ENCODE peak calls at places on chromosome 16, in nine cellular contexts. O is adipocyte; S is ACHN; M is activated CD4-positive, alpha-beta T cell treated with anti-CD3 and anti-CD28 coated beads for 1 hour; G is IMR-90; U is right cardiac atrium; P is hippocampal formation; R is T follicular helper cell; I is central memory CD4-positive, alpha-beta T cell. A is an unnamed sample.

GRCh38 chr16:57901480-57902069 is 69.4 kb downstream of the CNGB1 start:
- DNase-seq in S (no peak), O (no peak), P (no peak), R (no peak), U (no peak), M (no peak), G (no peak), I (no peak), A (no peak)

GRCh38 chr16:89396156-89396555 is 94.2 kb downstream of the ANKRD11 start:
- DNase-seq in I (no peak), M (no peak), U (no peak), R (no peak), P (no peak), G (no peak), O (no peak), S (no peak), A (no peak)

GRCh38 chr16:83482545-83483162 is 325.1 kb upstream of the HSBP1 start:
- DNase-seq in O (no peak), R (no peak), P (no peak), M (no peak), I (no peak), S (no peak), G (no peak), U (no peak), A (no peak)

GRCh38 chr16:84600343-84601229 is 17.3 kb downstream of the COTL1 start:
- DNase-seq in U (no peak), G (peak; percentile 43), S (no peak), I (peak; percentile 68), O (peak; percentile 24), R (no peak), M (no peak), P (no peak), A (no peak)

GRCh38 chr16:10616744-10617640 is 36.6 kb upstream of the EMP2 start:
- DNase-seq in O (peak; percentile 52), S (peak; percentile 82), I (no peak), P (no peak), R (no peak), U (peak; percentile 88), M (no peak), G (peak; percentile 29), A (peak; percentile 82)

GRCh38 chr16:56916571-56917403 is 15.2 kb upstream of the HERPUD1 start:
- DNase-seq in P (no peak), I (peak; percentile 29), M (no peak), G (no peak), U (no peak), S (no peak), R (no peak), O (no peak), A (peak; percentile 52)

GRCh38 chr16:53417011-53417410 is 17.3 kb upstream of the RBL2 start:
- DNase-seq in U (no peak), G (peak; percentile 4), M (no peak), I (no peak), P (no peak), O (peak; percentile 76), R (no peak), S (no peak), A (no peak)

GRCh38 chr16:77585852-77586251 is 136.5 kb upstream of the NUDT7 start:
- DNase-seq in G (peak; percentile 19), O (no peak), M (no peak), P (no peak), R (no peak), U (no peak), S (peak; percentile 94), I (no peak), A (no peak)

GRCh38 chr16:87435399-87436224 is 43.5 kb downstream of the MAP1LC3B start:
- DNase-seq in S (no peak), U (no peak), R (no peak), I (no peak), M (no peak), O (peak; percentile 48), G (peak; percentile 97), P (no peak), A (no peak)

GRCh38 chr16:69787883-69788282 is 25.8 kb downstream of the WWP2 start:
- DNase-seq in U (no peak), I (no peak), O (no peak), M (no peak), P (no peak), G (no peak), S (no peak), R (no peak), A (peak; percentile 47)

GRCh38 chr16:89711601-89712475 is 8.9 kb downstream of the VPS9D1 start:
- DNase-seq in R (peak; percentile 57), S (no peak), I (peak; percentile 44), G (peak; percentile 50), M (peak; percentile 54), O (peak; percentile 49), U (peak; percentile 86), P (no peak), A (peak; percentile 74)

A was measured in transverse colon.